ENCODE peak calls at places on chromosomes 5 and 9, in nine cellular contexts. A is CD8-positive, alpha-beta T cell; Q is MM.1S; W is foreskin fibroblast; X is brain microvascular endothelial cell; R is cardiac muscle cell; O is endothelial cell; S is HCT116; Y is hepatocyte. F is an unnamed sample.
A peak's percentile ranks its signal among the peaks of the same experiment; 100 is the strongest.

GRCh38 chr9:114371986-114372917 is 15.5 kb downstream of the AKNA start:
- DNase-seq in A (peak; percentile 62), Q (peak; percentile 73), W (no peak), X (no peak), R (peak; percentile 72), O (no peak), S (no peak), Y (no peak), F (peak; percentile 67)

GRCh38 chr5:581266-581665 is 30.9 kb upstream of the CEP72 start:
- DNase-seq in A (no peak), Q (no peak), W (no peak), X (no peak), R (no peak), O (no peak), S (no peak), Y (no peak), F (no peak)

GRCh38 chr5:178325311-178326053 is 92.9 kb upstream of the PHYKPL start:
- DNase-seq in A (no peak), Q (no peak), W (no peak), X (no peak), R (no peak), O (no peak), S (no peak), Y (no peak), F (peak; percentile 38)

GRCh38 chr9:89529243-89530030 is 31.5 kb upstream of the SEMA4D start:
- DNase-seq in A (no peak), Q (no peak), W (no peak), X (no peak), R (no peak), O (no peak), S (no peak), Y (no peak), F (no peak)

GRCh38 chr9:137316012-137316981 is 14.2 kb upstream of the NRARP start:
- DNase-seq in A (no peak), Q (no peak), W (no peak), X (no peak), R (peak; percentile 56), O (peak; percentile 83), S (no peak), Y (peak; percentile 85), F (peak; percentile 41)

GRCh38 chr9:20256284-20256948 is 365.9 kb downstream of the MLLT3 start:
- DNase-seq in A (no peak), Q (no peak), W (no peak), X (no peak), R (no peak), O (no peak), S (no peak), Y (no peak), F (no peak)

GRCh38 chr5:33513786-33514185 is 73.0 kb downstream of the TARS1 start:
- DNase-seq in A (no peak), Q (no peak), W (no peak), X (no peak), R (peak; percentile 20), O (no peak), S (no peak), Y (no peak), F (no peak)

GRCh38 chr9:107178302-107178701 is 104.8 kb upstream of the RAD23B start:
- DNase-seq in A (no peak), Q (no peak), W (no peak), X (no peak), R (no peak), O (no peak), S (no peak), Y (no peak), F (no peak)

GRCh38 chr9:33159058-33159759 is 7.9 kb downstream of the B4GALT1 start:
- DNase-seq in A (no peak), Q (peak; percentile 65), W (peak; percentile 50), X (peak; percentile 36), R (peak; percentile 75), O (peak; percentile 47), S (no peak), Y (peak; percentile 46), F (peak; percentile 97)

GRCh38 chr5:42429694-42430093 is 6.5 kb downstream of the GHR start:
- DNase-seq in A (no peak), Q (no peak), W (peak; percentile 26), X (no peak), R (no peak), O (no peak), S (no peak), Y (no peak), F (no peak)

GRCh38 chr5:165201364-165202143 is 1696.1 kb downstream of the MAT2B start:
- DNase-seq in A (no peak), Q (no peak), W (no peak), X (no peak), R (peak; percentile 47), O (no peak), S (no peak), Y (no peak), F (no peak)

GRCh38 chr9:137212520-137212919 is 7.0 kb downstream of the NDOR1 start:
- DNase-seq in A (no peak), Q (no peak), W (no peak), X (no peak), R (no peak), O (no peak), S (no peak), Y (no peak), F (no peak)

GRCh38 chr9:34047864-34048729 is 590 bp downstream of the UBAP2 start:
- DNase-seq in A (peak; percentile 52), Q (peak; percentile 54), W (no peak), X (no peak), R (no peak), O (peak; percentile 41), S (peak; percentile 6), Y (peak; percentile 68), F (peak; percentile 46)

GRCh38 chr5:82259172-82259800 is 18.9 kb downstream of the RPS23 start:
- DNase-seq in A (no peak), Q (peak; percentile 40), W (peak; percentile 16), X (peak; percentile 11), R (peak; percentile 59), O (no peak), S (peak; percentile 18), Y (peak; percentile 13), F (no peak)

GRCh38 chr5:56631719-56632118 is 183.6 kb upstream of the MAP3K1 start:
- DNase-seq in A (no peak), Q (no peak), W (no peak), X (no peak), R (no peak), O (no peak), S (no peak), Y (no peak), F (no peak)

GRCh38 chr9:124392855-124393460 is 22.3 kb downstream of the PSMB7 start:
- DNase-seq in A (no peak), Q (no peak), W (peak; percentile 95), X (peak; percentile 83), R (peak; percentile 55), O (no peak), S (peak; percentile 39), Y (no peak), F (no peak)

GRCh38 chr5:160970605-160971191 is 118.7 kb upstream of the ATP10B start:
- DNase-seq in A (no peak), Q (no peak), W (no peak), X (no peak), R (no peak), O (no peak), S (no peak), Y (peak; percentile 31), F (no peak)
- TF ChIP-seq CTCF in A (no peak), Q (peak; percentile 5), W (no peak), X (no peak), R (no peak), O (peak; percentile 55), S (no peak), Y (peak; percentile 46), F (no peak)

DNA sequence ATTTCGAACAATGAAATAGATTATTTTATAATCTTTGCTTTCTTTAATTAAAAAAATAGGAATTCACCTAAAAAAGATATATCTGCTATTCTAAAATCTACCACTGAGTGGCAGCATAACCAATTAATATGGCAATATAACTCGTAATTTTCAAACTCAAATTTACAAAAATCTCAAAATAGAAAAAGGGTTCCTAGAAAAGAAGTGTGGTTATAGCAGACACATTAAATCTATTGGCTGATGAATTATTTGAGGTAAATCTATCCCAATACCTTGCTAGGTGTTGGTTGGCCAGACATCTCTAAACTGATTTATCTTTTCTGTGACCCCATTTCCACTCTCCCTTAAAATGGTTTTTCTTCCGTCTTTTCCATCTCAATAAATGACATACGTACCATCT is 30.2 kb upstream of the NRG2 start:
- DNase-seq in A (no peak), Q (peak; percentile 33), W (no peak), X (no peak), R (peak; percentile 34), O (no peak), S (no peak), Y (peak; percentile 25), F (no peak)
- TF ChIP-seq CTCF in A (peak; percentile 94), Q (peak; percentile 57), W (peak; percentile 21), X (no peak), R (peak; percentile 44), O (peak; percentile 91), S (peak; percentile 36), Y (peak; percentile 76), F (peak; percentile 80)

DNA sequence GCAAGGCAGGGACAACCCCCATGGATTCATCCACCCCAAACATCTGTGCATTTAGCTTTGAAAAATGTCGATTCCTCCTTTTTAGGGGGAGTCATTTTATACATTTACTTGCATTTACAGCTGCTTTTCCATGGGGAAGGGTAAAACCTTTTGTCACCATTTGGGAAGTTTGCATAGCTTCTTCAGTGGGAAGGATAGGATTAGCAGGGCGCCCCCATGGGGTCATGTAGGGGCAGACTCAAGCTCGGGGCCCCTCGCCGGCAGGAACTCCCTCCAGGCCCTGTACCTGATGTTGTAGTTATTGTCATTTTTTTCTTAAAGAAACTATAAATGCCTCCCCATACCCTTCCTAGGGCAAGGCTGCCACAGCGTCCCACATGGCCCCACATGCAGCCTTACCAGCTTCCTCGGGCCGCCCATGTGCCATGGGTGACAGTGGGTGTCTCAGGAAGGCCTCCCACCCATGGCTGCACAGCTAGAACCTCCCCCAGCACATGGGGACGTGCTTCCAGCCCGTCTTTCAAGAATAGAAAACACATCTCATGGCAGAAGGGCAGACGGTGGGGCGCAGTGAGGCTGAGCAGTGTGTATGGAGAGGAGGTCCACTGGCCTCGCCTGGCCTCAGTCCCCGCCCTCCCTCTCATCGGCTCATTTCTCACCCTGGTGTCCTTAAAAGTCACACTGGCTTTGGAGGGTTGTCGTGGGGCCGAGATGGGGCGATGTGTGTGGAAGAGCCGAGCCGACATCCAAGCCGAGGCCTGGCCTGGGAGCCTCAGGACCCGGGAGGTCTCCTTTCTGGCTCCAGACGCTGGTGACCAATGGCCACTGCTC is 76.1 kb upstream of the OTULINL start:
- DNase-seq in A (no peak), Q (no peak), W (no peak), X (no peak), R (no peak), O (no peak), S (no peak), Y (no peak), F (no peak)
- TF ChIP-seq CTCF in A (no peak), Q (no peak), W (no peak), X (peak; percentile 32), R (peak; percentile 15), O (no peak), S (peak; percentile 19), Y (no peak), F (no peak)

DNA sequence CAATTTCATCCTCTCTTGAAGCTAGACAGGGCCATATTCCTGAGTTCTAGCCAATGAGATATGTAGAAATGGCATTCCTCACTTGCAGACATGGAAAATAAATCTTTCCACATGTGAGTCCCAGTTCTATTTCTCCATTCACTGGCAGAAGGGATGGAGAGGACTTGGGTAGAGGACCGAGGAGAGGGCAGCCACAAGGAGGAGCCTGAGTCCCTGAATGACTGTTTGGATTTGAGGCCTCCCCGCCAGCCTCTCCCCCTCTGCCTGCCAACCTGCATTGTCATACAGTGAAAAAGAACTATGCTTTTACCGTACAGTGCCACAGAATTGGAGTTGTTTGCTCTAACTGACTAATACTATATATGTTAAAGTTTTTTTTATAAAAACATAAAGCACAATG is 583.0 kb upstream of the WWC1 start:
- DNase-seq in A (no peak), Q (no peak), W (no peak), X (no peak), R (no peak), O (no peak), S (no peak), Y (no peak), F (no peak)
- TF ChIP-seq CTCF in A (no peak), Q (no peak), W (no peak), X (peak; percentile 34), R (no peak), O (no peak), S (no peak), Y (no peak), F (no peak)

F was measured in CD14-positive monocyte.